ENCODE peak calls at places on chromosomes 3 and 15, in five cellular contexts. One of them, this sample, is unnamed.

GRCh38 chr3:30951806-30952205 is 57.3 kb upstream of the GADL1 start:
- DNase-seq in mesendoderm: no peak
- DNase-seq in KBM-7: no peak
- DNase-seq in EH: no peak
- DNase-seq in fibroblast of lung: peak
- DNase-seq in this sample: no peak

GRCh38 chr3:69113536-69113935 is 8.9 kb downstream of the LMOD3 start:
- DNase-seq in mesendoderm: no peak
- DNase-seq in KBM-7: no peak
- DNase-seq in EH: no peak
- DNase-seq in fibroblast of lung: no peak
- DNase-seq in this sample: no peak

GRCh38 chr15:80533934-80534333 is 129.8 kb downstream of the ARNT2 start:
- DNase-seq in mesendoderm: no peak
- DNase-seq in KBM-7: no peak
- DNase-seq in EH: peak
- DNase-seq in fibroblast of lung: no peak
- DNase-seq in this sample: no peak

GRCh38 chr15:60316961-60317360 is 80.8 kb downstream of the ANXA2 start:
- DNase-seq in mesendoderm: no peak
- DNase-seq in KBM-7: no peak
- DNase-seq in EH: no peak
- DNase-seq in fibroblast of lung: no peak
- DNase-seq in this sample: no peak

GRCh38 chr15:74768099-74768770 is 13.6 kb upstream of the CSK start:
- DNase-seq in mesendoderm: no peak
- DNase-seq in KBM-7: peak
- DNase-seq in EH: peak
- DNase-seq in fibroblast of lung: no peak
- DNase-seq in this sample: no peak

GRCh38 chr3:197406266-197406665 is 107.9 kb upstream of the DLG1 start:
- DNase-seq in mesendoderm: no peak
- DNase-seq in KBM-7: no peak
- DNase-seq in EH: no peak
- DNase-seq in fibroblast of lung: peak
- DNase-seq in this sample: no peak

GRCh38 chr3:49132437-49133225 is at the start of gene LAMB2:
- DNase-seq in mesendoderm: peak
- DNase-seq in KBM-7: no peak
- DNase-seq in EH: peak
- DNase-seq in fibroblast of lung: peak
- DNase-seq in this sample: peak

GRCh38 chr15:64845826-64846225 is 4.1 kb downstream of the PLEKHO2 start:
- DNase-seq in mesendoderm: no peak
- DNase-seq in KBM-7: peak
- DNase-seq in EH: no peak
- DNase-seq in fibroblast of lung: no peak
- DNase-seq in this sample: no peak

GRCh38 chr3:170040283-170040907 is 2.6 kb downstream of the GPR160 start:
- DNase-seq in mesendoderm: no peak
- DNase-seq in KBM-7: no peak
- DNase-seq in EH: no peak
- DNase-seq in fibroblast of lung: no peak
- DNase-seq in this sample: no peak

GRCh38 chr3:175105066-175105465 is 245.9 kb downstream of the NAALADL2 start:
- DNase-seq in mesendoderm: no peak
- DNase-seq in KBM-7: no peak
- DNase-seq in EH: peak
- DNase-seq in fibroblast of lung: peak
- DNase-seq in this sample: no peak

GRCh38 chr15:73024161-73024560 is 28.1 kb upstream of the NEO1 start:
- DNase-seq in mesendoderm: no peak
- DNase-seq in KBM-7: no peak
- DNase-seq in EH: no peak
- DNase-seq in fibroblast of lung: no peak
- DNase-seq in this sample: no peak

GRCh38 chr3:182180646-182181385 is 469.1 kb downstream of the SOX2 start:
- DNase-seq in mesendoderm: peak
- DNase-seq in KBM-7: no peak
- DNase-seq in EH: no peak
- DNase-seq in fibroblast of lung: peak
- DNase-seq in this sample: no peak

GRCh38 chr15:52730163-52730562 is 51.0 kb upstream of the ATOSA start:
- DNase-seq in mesendoderm: peak
- DNase-seq in KBM-7: peak
- DNase-seq in EH: peak
- DNase-seq in fibroblast of lung: peak
- DNase-seq in this sample: no peak

GRCh38 chr3:156317457-156317856 is 197.1 kb downstream of the KCNAB1 start:
- DNase-seq in mesendoderm: peak
- DNase-seq in KBM-7: no peak
- DNase-seq in EH: peak
- DNase-seq in fibroblast of lung: peak
- DNase-seq in this sample: no peak

GRCh38 chr3:146503459-146504202 is 34.3 kb upstream of the PLSCR2 start:
- DNase-seq in mesendoderm: peak
- DNase-seq in KBM-7: no peak
- DNase-seq in EH: peak
- DNase-seq in fibroblast of lung: peak
- DNase-seq in this sample: no peak

GRCh38 chr3:42055291-42055690 is 35.9 kb upstream of the TRAK1 start:
- DNase-seq in mesendoderm: no peak
- DNase-seq in KBM-7: no peak
- DNase-seq in EH: peak
- DNase-seq in fibroblast of lung: peak
- DNase-seq in this sample: no peak

GRCh38 chr3:170038434-170039110 is 777 bp downstream of the GPR160 start:
- DNase-seq in mesendoderm: peak
- DNase-seq in KBM-7: peak
- DNase-seq in EH: no peak
- DNase-seq in fibroblast of lung: no peak
- DNase-seq in this sample: no peak

GRCh38 chr3:101484805-101485620 is 28.0 kb downstream of the SENP7 start:
- DNase-seq in mesendoderm: peak
- DNase-seq in KBM-7: no peak
- DNase-seq in EH: peak
- DNase-seq in fibroblast of lung: peak
- DNase-seq in this sample: no peak

GRCh38 chr3:37987315-37987697 is 3.3 kb upstream of the VILL start:
- DNase-seq in mesendoderm: no peak
- DNase-seq in KBM-7: no peak
- DNase-seq in EH: no peak
- DNase-seq in fibroblast of lung: no peak
- DNase-seq in this sample: peak

GRCh38 chr15:43872416-43873020 is 45.7 kb downstream of the WDR76 start:
- DNase-seq in mesendoderm: peak
- DNase-seq in KBM-7: peak
- DNase-seq in EH: peak
- DNase-seq in fibroblast of lung: peak
- DNase-seq in this sample: no peak

GRCh38 chr3:197421021-197421420 is 122.6 kb upstream of the DLG1 start:
- DNase-seq in mesendoderm: no peak
- DNase-seq in KBM-7: no peak
- DNase-seq in EH: no peak
- DNase-seq in fibroblast of lung: no peak
- DNase-seq in this sample: no peak

GRCh38 chr15:87369269-87369668 is 887.3 kb downstream of the NTRK3 start:
- DNase-seq in mesendoderm: peak
- DNase-seq in KBM-7: no peak
- DNase-seq in EH: peak
- DNase-seq in fibroblast of lung: peak
- DNase-seq in this sample: no peak

GRCh38 chr15:90866161-90866715 is 2.1 kb upstream of the FURIN start:
- DNase-seq in mesendoderm: no peak
- DNase-seq in KBM-7: no peak
- DNase-seq in EH: no peak
- DNase-seq in fibroblast of lung: no peak
- DNase-seq in this sample: no peak

GRCh38 chr3:3778641-3779270 is 20.5 kb upstream of the LRRN1 start:
- DNase-seq in mesendoderm: no peak
- DNase-seq in KBM-7: no peak
- DNase-seq in EH: no peak
- DNase-seq in fibroblast of lung: peak
- DNase-seq in this sample: no peak

GRCh38 chr3:177932750-177933660 is 603.2 kb upstream of the KCNMB2 start:
- DNase-seq in mesendoderm: no peak
- DNase-seq in KBM-7: peak
- DNase-seq in EH: peak
- DNase-seq in fibroblast of lung: peak
- DNase-seq in this sample: no peak

GRCh38 chr3:73493543-73494314 is 131.0 kb downstream of the PDZRN3 start:
- DNase-seq in mesendoderm: peak
- DNase-seq in KBM-7: no peak
- DNase-seq in EH: peak
- DNase-seq in fibroblast of lung: peak
- DNase-seq in this sample: no peak

GRCh38 chr3:117052356-117052755 is 342.8 kb downstream of the TUSC7 start:
- DNase-seq in mesendoderm: no peak
- DNase-seq in KBM-7: no peak
- DNase-seq in EH: peak
- DNase-seq in fibroblast of lung: peak
- DNase-seq in this sample: no peak

GRCh38 chr15:69725957-69726356 is 273.3 kb downstream of the RPLP1 start:
- DNase-seq in mesendoderm: no peak
- DNase-seq in KBM-7: peak
- DNase-seq in EH: no peak
- DNase-seq in fibroblast of lung: no peak
- DNase-seq in this sample: no peak

This sample was measured in suprapubic skin.